ENCODE peak calls at places on chromosomes 7 and 10, in seven cellular contexts. X, L, G, H, N, P and B are unnamed samples.

GRCh38 chr10:78065616-78066410 is 32.1 kb downstream of the RPS24 start:
- DNase-seq in G (no peak), L (no peak), P (no peak), N (no peak), H (no peak), X (no peak), B (no peak)

GRCh38 chr7:46454796-46455195 is 533.7 kb upstream of the IGFBP3 start:
- DNase-seq in L (no peak), G (no peak), H (peak; percentile 24), N (no peak), X (no peak), P (no peak), B (peak; percentile 7)

GRCh38 chr7:40826419-40827216 is 691.8 kb downstream of the SUGCT start:
- DNase-seq in X (no peak), L (no peak), G (peak; percentile 65), H (peak; percentile 83), N (peak; percentile 42), P (peak; percentile 99), B (peak; percentile 73)

GRCh38 chr7:105621617-105622016 is 40.3 kb upstream of the EFCAB10 start:
- DNase-seq in N (no peak), P (no peak), G (no peak), H (no peak), L (peak; percentile 7), X (no peak), B (peak; percentile 52)

GRCh38 chr10:60967854-60968484 is 24.0 kb upstream of the RHOBTB1 start:
- DNase-seq in G (no peak), X (no peak), N (no peak), P (no peak), L (no peak), H (no peak), B (no peak)

GRCh38 chr10:84026821-84027257 is 112.5 kb upstream of the GHITM start:
- DNase-seq in X (peak; percentile 68), L (peak; percentile 45), N (peak; percentile 52), H (peak; percentile 8), P (peak; percentile 38), G (peak; percentile 57), B (peak; percentile 1)

GRCh38 chr10:133039107-133039822 is 48.5 kb upstream of the ADGRA1 start:
- DNase-seq in N (no peak), L (peak; percentile 59), G (peak; percentile 42), X (no peak), P (no peak), H (no peak), B (no peak)

GRCh38 chr7:131498237-131498885 is 58.1 kb downstream of the PODXL start:
- DNase-seq in G (no peak), L (no peak), X (no peak), P (no peak), H (no peak), N (no peak), B (peak; percentile 56)

GRCh38 chr7:26348234-26348851 is 56.7 kb downstream of the SNX10 start:
- DNase-seq in X (no peak), P (no peak), L (no peak), N (no peak), G (no peak), H (no peak), B (no peak)

GRCh38 chr7:46518713-46519112 is 597.6 kb upstream of the IGFBP3 start:
- DNase-seq in G (no peak), N (no peak), P (no peak), X (no peak), L (no peak), H (no peak), B (no peak)

GRCh38 chr7:33743594-33743993 is 161.7 kb upstream of the BMPER start:
- DNase-seq in L (no peak), N (no peak), H (peak; percentile 85), G (no peak), X (no peak), P (peak; percentile 18), B (peak; percentile 98)

GRCh38 chr7:105854516-105854915 is 21.9 kb downstream of the ATXN7L1 start:
- DNase-seq in H (no peak), L (no peak), X (no peak), N (no peak), P (no peak), G (no peak), B (no peak)

GRCh38 chr10:76583711-76584161 is 1053.9 kb downstream of the KCNMA1 start:
- DNase-seq in X (no peak), H (peak; percentile 78), P (peak; percentile 76), G (peak; percentile 86), N (no peak), L (no peak), B (peak; percentile 90)

GRCh38 chr7:155219947-155220769 is 77.5 kb upstream of the INSIG1 start:
- DNase-seq in L (no peak), X (no peak), H (no peak), N (no peak), P (no peak), G (no peak), B (no peak)

GRCh38 chr10:51786684-51787035 is 87.3 kb upstream of the CSTF2T start:
- DNase-seq in H (no peak), N (no peak), L (no peak), X (no peak), P (no peak), G (no peak), B (peak; percentile 45)

GRCh38 chr10:6406220-6407033 is 173.6 kb downstream of the PRKCQ start:
- DNase-seq in L (no peak), P (peak; percentile 69), G (no peak), H (peak; percentile 18), X (no peak), N (no peak), B (peak; percentile 37)

GRCh38 chr7:143385891-143386781 is 5.0 kb downstream of the ZYX start:
- DNase-seq in G (no peak), X (no peak), P (peak; percentile 33), H (no peak), L (no peak), N (no peak), B (no peak)

GRCh38 chr7:50684011-50684701 is 98.5 kb downstream of the GRB10 start:
- DNase-seq in N (no peak), X (no peak), G (no peak), L (no peak), P (no peak), H (no peak), B (no peak)
- H2BK5ac ChIP-seq in N (no peak overlapping the region), X (no peak overlapping the region), G (no peak overlapping the region), L (no peak overlapping the region), P (no peak overlapping the region), H (no peak overlapping the region), B (no peak overlapping the region)

DNA sequence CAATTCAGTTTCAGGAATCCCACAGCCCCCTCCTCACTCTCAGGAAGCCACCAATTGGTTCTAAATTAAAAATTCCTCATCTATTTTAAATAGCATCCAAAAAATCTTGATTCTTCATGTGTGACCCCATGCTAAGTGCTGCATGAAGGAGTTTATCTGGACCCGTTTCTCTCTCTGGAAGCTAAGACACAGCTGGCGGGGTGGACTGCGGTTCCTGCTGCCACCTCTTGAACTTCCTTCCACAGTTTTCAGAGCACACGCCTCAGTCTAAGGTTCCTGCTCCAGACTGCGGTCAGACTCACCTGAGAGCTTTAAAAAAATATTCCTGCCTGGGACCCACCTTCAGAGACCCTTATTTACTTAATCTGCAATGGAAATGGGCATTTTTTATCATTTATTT is 34.5 kb downstream of the LYZL1 start:
- DNase-seq in H (no peak), P (no peak), L (no peak), G (no peak), N (no peak), X (no peak), B (no peak)
- H3K27ac ChIP-seq in H (no peak overlapping the region), P (no peak overlapping the region), L (no peak overlapping the region), G (no peak overlapping the region), N (no peak overlapping the region), X (no peak overlapping the region), B (no peak overlapping the region)

DNA sequence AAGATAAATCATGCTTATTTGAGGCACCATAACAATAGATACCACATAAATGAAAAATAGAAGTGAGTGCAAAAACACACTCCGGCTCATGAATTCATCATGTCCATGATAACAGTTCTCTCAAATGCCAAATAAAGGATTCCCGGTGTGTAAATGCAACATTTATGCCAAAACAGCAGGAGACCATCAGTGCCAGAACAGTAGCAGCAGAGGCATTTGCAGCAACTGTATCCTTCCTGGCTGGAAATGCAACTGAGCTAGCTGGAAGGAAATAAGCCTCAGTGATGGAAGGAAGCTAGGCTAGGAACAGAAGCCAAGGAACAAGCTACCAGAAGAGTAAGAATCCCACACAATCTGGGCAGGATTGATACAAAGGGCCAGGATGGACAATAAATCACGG is 79.9 kb upstream of the THSD7A start:
- DNase-seq in L (no peak), X (no peak), H (no peak), G (peak; percentile 11), N (no peak), P (no peak), B (no peak)
- H2BK5ac ChIP-seq in L (no peak overlapping the region), X (no peak overlapping the region), H (no peak overlapping the region), G (no peak overlapping the region), N (no peak overlapping the region), P (no peak overlapping the region), B (no peak overlapping the region)

DNA sequence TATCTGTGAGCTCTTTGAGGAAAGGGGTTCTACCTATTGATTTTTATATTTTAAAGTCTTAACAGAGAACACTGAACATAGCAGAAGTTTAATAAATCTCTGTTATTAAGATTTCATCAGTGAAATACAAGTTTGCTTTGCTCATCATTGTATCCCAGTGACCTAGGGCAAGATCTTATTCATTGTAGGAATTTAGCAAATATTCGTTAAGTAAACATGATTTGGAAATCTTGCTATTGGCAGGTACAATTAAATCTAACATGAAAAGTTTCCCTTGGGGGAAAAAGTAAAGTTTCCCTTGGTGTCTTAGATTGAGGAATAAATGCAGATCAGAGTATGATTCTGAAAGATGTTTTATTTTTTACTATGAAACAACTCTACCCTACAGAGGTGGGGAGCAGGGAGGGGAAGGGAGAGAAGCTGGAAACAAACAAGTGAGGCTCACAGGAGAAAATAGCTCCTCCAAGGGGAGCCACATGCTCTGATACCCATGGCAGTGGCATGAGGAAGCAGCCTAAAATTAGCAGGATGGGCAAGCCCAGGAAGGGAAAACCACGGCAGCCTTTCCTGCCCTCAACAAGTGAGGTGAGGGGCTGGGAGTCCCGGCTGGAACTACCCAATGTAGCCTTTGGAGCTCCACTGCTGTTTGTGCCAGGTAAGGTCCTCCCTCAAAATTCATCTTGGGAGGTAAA is 12.4 kb upstream of the HERC4 start:
- DNase-seq in P (peak; percentile 57), H (no peak), X (no peak), G (peak; percentile 38), L (no peak), N (no peak), B (no peak)
- H3K27ac ChIP-seq in P (no peak overlapping the region), H (no peak overlapping the region), X (no peak overlapping the region), G (no peak overlapping the region), L (no peak overlapping the region), N (no peak overlapping the region), B (peak overlapping the region; percentile 54)

DNA sequence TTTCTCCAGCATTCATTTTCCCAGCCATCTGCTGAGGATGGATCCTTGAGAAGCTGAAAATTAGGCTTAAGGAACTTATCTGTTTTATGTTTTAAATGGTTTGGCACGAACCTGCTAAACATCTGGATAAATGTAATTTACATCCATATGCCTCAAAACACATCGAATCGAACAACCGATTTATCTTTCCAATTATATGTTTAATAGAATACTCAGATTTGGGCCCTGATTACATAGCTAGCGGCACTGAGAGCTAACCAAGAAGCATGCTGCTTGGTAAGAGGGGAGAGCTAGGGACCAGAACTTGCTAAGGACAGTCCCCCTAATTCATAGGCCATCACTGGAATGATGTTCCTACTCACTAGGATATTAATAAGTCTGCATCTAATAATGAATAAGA is 144.4 kb downstream of the BUB3 start:
- DNase-seq in X (no peak), N (no peak), G (no peak), P (no peak), H (no peak), L (no peak), B (no peak)
- H2BK5ac ChIP-seq in X (no peak overlapping the region), N (no peak overlapping the region), G (no peak overlapping the region), P (no peak overlapping the region), H (no peak overlapping the region), L (no peak overlapping the region), B (no peak overlapping the region)

GRCh38 chr10:121579656-121580055 is 18.6 kb downstream of the FGFR2 start:
- DNase-seq in L (peak; percentile 53), H (no peak), N (no peak), X (no peak), P (peak; percentile 77), G (peak; percentile 87), B (no peak)
- H3K27ac ChIP-seq in L (peak overlapping the region; percentile 98), H (no peak overlapping the region), N (no peak overlapping the region), X (peak overlapping the region; percentile 60), P (peak overlapping the region; percentile 60), G (peak overlapping the region; percentile 86), B (no peak overlapping the region)